ENCODE peak calls at places on chromosome 6, in six cellular contexts. Y is Kasumi-1; O is kidney epithelial cell; J is stimulated activated CD4-positive, alpha-beta T cell treated with anti-CD3 and anti-CD28 coated beads, Interleukin-4, amount 100 ng/mL, for 1 hour; D is choroid plexus epithelial cell; Q is fibroblast of the aortic adventitia. B is an unnamed sample.

GRCh38 chr6:108168980-108169800 is 3.4 kb downstream of the NR2E1 start:
- DNase-seq in O (no peak), Y (no peak), D (no peak), J (no peak), Q (no peak), B (peak)

GRCh38 chr6:144953552-144954240 is 668.6 kb downstream of the UTRN start:
- DNase-seq in Q (peak), J (no peak), D (peak), O (peak), Y (no peak), B (no peak)

GRCh38 chr6:34128045-34128444 is 17.8 kb downstream of the GRM4 start:
- DNase-seq in Y (no peak), O (no peak), D (no peak), Q (no peak), J (no peak), B (no peak)

GRCh38 chr6:149028767-149029405 is 282.1 kb downstream of the UST start:
- DNase-seq in J (peak), O (peak), Y (peak), D (peak), Q (peak), B (no peak)

GRCh38 chr6:57216235-57217101 is 5.6 kb downstream of the RAB23 start:
- DNase-seq in Q (peak), O (no peak), D (peak), Y (peak), J (no peak), B (no peak)

GRCh38 chr6:43013020-43013842 is 515 bp downstream of the MEA1 start:
- DNase-seq in Y (peak), J (no peak), O (no peak), D (peak), Q (peak), B (no peak)

GRCh38 chr6:148223424-148223842 is 119.2 kb upstream of the SASH1 start:
- DNase-seq in D (peak), J (no peak), O (peak), Y (no peak), Q (peak), B (no peak)

GRCh38 chr6:3229566-3230274 is 2.3 kb upstream of the TUBB2B start:
- DNase-seq in O (no peak), Y (no peak), D (no peak), Q (peak), J (peak), B (peak)

GRCh38 chr6:96735332-96735731 is 101.9 kb downstream of the GPR63 start:
- DNase-seq in Q (no peak), O (no peak), J (no peak), Y (no peak), D (no peak), B (no peak)